ENCODE peak calls at places on chromosome 21, in nine cellular contexts. Z is spleen, J is transverse colon, O is body of pancreas, B is HepG2, E is ovary, M is IMR-90, W is A549, G is heart left ventricle. R is an unnamed sample.

GRCh38 chr21:20970691-20971090 is 27.5 kb upstream of the NCAM2 start:
- DNase-seq in W (no peak), Z (no peak), O (no peak), M (no peak), B (no peak), E (no peak), G (no peak), J (no peak), R (no peak)

GRCh38 chr21:42555756-42556438 is 42.2 kb downstream of the SLC37A1 start:
- DNase-seq in Z (peak; percentile 56), J (peak; percentile 6), G (no peak), M (no peak), O (no peak), E (no peak), W (no peak), B (no peak), R (no peak)

GRCh38 chr21:45954271-45954670 is 27.3 kb upstream of the COL6A1 start:
- DNase-seq in G (no peak), M (no peak), Z (no peak), O (no peak), B (no peak), E (peak; percentile 52), J (no peak), W (no peak), R (no peak)

GRCh38 chr21:28538987-28539622 is 453.6 kb downstream of the LTN1 start:
- DNase-seq in B (no peak), O (no peak), W (no peak), Z (no peak), J (no peak), G (no peak), M (peak; percentile 96), E (no peak), R (no peak)

GRCh38 chr21:46215436-46216131 is 13.0 kb downstream of the LSS start:
- DNase-seq in J (no peak), E (no peak), G (no peak), B (no peak), W (no peak), Z (peak; percentile 57), M (no peak), O (no peak), R (no peak)

GRCh38 chr21:31278511-31279155 is 65.4 kb downstream of the TIAM1 start:
- DNase-seq in B (no peak), M (peak; percentile 34), E (no peak), W (no peak), G (no peak), O (no peak), J (no peak), Z (no peak), R (no peak)

GRCh38 chr21:42745511-42746239 is 92.3 kb downstream of the PDE9A start:
- DNase-seq in J (no peak), E (no peak), Z (peak; percentile 78), B (no peak), G (no peak), W (no peak), M (no peak), O (no peak), R (no peak)

GRCh38 chr21:39863111-39863510 is 4.1 kb upstream of the PCP4 start:
- DNase-seq in Z (no peak), G (no peak), W (no peak), E (no peak), O (no peak), M (no peak), B (no peak), J (peak; percentile 13), R (no peak)

GRCh38 chr21:25412090-25412489 is 195.2 kb downstream of the MRPL39 start:
- DNase-seq in G (no peak), M (peak; percentile 15), E (no peak), W (no peak), B (no peak), J (no peak), Z (no peak), O (no peak), R (no peak)

GRCh38 chr21:33642027-33642895 is at the start of gene ITSN1:
- DNase-seq in W (peak; percentile 79), G (peak; percentile 100), Z (peak; percentile 100), E (peak; percentile 100), M (peak; percentile 99), J (peak; percentile 100), B (peak; percentile 98), O (peak; percentile 99), R (peak; percentile 100)
- TF ChIP-seq POLR2A in W (peak; percentile 79), G (peak; percentile 89), Z (peak; percentile 76), E (peak; percentile 85), M (peak; percentile 52), J (peak; percentile 96), B (peak; percentile 81), O (peak; percentile 49), R (peak; percentile 95)

GRCh38 chr21:26840912-26841311 is 4.3 kb downstream of the ADAMTS1 start:
- DNase-seq in O (peak; percentile 45), J (no peak), E (peak; percentile 37), Z (no peak), W (no peak), M (peak; percentile 76), G (peak; percentile 77), B (no peak), R (no peak)
- TF ChIP-seq CTCF in O (no peak), J (no peak), E (no peak), Z (no peak), W (no peak), M (peak; percentile 21), G (peak; percentile 9), B (no peak), R (no peak)

DNA sequence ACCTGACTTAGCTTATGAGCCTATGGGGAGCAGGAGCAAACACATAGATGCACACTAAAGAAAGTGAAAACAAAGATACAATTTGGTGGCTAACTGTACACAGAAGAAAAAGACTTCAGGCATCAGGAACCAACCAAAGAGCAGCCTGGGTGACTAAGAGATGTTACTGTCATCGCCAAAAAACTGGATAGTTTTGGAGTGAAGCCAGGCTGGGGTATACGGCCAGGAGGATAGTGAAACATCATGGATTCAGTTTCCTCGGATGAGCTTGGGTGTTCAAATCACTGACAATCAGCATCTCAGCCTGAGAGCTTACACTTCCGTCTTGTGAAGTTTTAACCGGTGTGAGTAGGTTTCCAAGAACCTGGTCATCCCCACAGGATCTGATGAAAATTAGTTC is 113.8 kb upstream of the BACE2 start:
- DNase-seq in G (no peak), O (no peak), B (no peak), W (no peak), J (no peak), M (no peak), Z (no peak), E (no peak), R (no peak)
- TF ChIP-seq POLR2A in G (no peak), O (no peak), B (no peak), W (no peak), J (no peak), M (no peak), Z (no peak), E (no peak), R (no peak)

GRCh38 chr21:38833122-38833521 is 27.4 kb downstream of the ETS2 start:
- DNase-seq in G (no peak), J (no peak), E (no peak), O (no peak), Z (no peak), M (no peak), B (peak; percentile 30), W (no peak), R (no peak)
- TF ChIP-seq CTCF in G (no peak), J (no peak), E (no peak), O (no peak), Z (no peak), M (no peak), B (peak; percentile 40), W (no peak), R (no peak)

DNA sequence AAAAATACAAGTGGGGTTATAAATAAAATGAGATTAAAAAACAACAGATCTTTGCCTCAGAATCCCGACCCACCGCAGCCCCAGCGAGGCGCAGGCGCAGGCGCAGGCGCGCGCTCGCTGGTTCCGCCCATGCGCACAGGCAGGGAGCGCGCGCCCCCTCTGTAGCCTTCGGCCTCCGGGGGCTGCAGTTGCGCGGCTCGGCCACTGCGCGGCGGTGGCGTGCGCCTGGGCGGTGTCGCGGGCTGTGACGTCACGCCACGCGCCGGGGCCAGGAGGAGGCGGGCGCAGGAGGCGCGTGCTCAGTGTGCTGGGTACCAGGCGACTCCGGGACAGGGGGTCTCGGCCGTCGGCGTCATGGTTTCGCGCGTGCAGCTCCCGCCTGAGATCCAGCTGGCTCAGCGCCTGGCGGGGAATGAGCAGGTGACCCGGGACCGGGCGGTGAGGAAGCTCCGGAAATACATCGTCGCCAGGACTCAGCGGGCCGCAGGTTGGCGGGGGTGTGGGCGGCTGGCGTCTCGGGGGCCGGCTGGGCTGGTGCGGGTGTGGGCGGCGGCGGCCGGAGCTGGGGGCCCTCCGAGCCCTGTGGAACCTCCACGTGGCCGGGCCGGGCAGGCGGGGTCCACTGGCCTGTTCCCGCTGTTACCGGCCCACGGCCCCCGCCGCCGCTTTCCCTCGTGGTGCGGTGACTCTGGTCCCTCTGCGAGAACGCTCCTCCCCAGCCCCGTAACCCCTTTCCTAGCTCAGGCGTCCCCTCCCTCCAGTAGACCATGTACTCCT is at the start of gene RRP1:
- DNase-seq in O (peak; percentile 92), Z (peak; percentile 98), E (peak; percentile 89), B (peak; percentile 74), G (peak; percentile 91), W (peak; percentile 73), J (peak; percentile 93), M (peak; percentile 78), R (peak; percentile 93)
- TF ChIP-seq POLR2A in O (peak; percentile 51), Z (peak; percentile 82), E (peak; percentile 73), B (no peak), G (peak; percentile 90), W (peak; percentile 68), J (peak; percentile 78), M (peak; percentile 81), R (no peak)

GRCh38 chr21:35606578-35606977 is 453.7 kb downstream of the SETD4 start:
- DNase-seq in O (no peak), B (no peak), J (no peak), G (no peak), W (no peak), Z (no peak), M (no peak), E (no peak), R (no peak)

GRCh38 chr21:35607406-35607805 is 452.9 kb downstream of the SETD4 start:
- DNase-seq in G (no peak), J (no peak), W (no peak), O (no peak), M (no peak), Z (no peak), B (no peak), E (no peak), R (no peak)

GRCh38 chr21:35602811-35603210 is 457.5 kb downstream of the SETD4 start:
- DNase-seq in Z (no peak), G (no peak), M (no peak), E (no peak), B (no peak), J (no peak), O (no peak), W (no peak), R (no peak)

GRCh38 chr21:35606136-35606535 is 454.2 kb downstream of the SETD4 start:
- DNase-seq in O (no peak), M (no peak), Z (no peak), J (no peak), W (no peak), E (no peak), G (no peak), B (no peak), R (no peak)

GRCh38 chr21:35603471-35603870 is 456.9 kb downstream of the SETD4 start:
- DNase-seq in Z (no peak), M (no peak), E (no peak), G (no peak), W (no peak), O (no peak), J (no peak), B (no peak), R (no peak)
- TF ChIP-seq CTCF in Z (no peak), M (no peak), E (no peak), G (no peak), W (no peak), O (no peak), J (no peak), B (peak; percentile 12), R (no peak)

R was measured in testis.